ENCODE peak calls at places on chromosome 9, in ten cellular contexts. T is NCI-H1105 treated with DMSO at 0.1 percent for 48 hours; J is NCI-H774; C is HuH-7.5; V is uterus; S is activated CD4-positive, alpha-beta T cell treated with anti-CD3 and anti-CD28 coated beads, Interleukin-2, amount 50 U/mL, for 24 hours; R is breast epithelium; X is HCEC 1CT; F is AG08396; L is hippocampal formation. D is an unnamed sample.

GRCh38 chr9:76441551-76442322 is 17.2 kb upstream of the GCNT1 start:
- DNase-seq in R (no peak), T (no peak), C (no peak), S (no peak), J (no peak), V (no peak), L (no peak), F (peak; percentile 35), X (peak; percentile 78), D (no peak)

GRCh38 chr9:38144421-38144820 is 75.4 kb upstream of the SHB start:
- DNase-seq in T (no peak), F (peak; percentile 21), J (no peak), R (no peak), S (no peak), V (no peak), C (no peak), L (no peak), X (peak; percentile 19), D (no peak)

GRCh38 chr9:111994831-111995458 is 98.3 kb downstream of the UGCG start:
- DNase-seq in V (no peak), L (no peak), T (no peak), F (no peak), R (no peak), J (no peak), C (no peak), S (no peak), X (no peak), D (no peak)

GRCh38 chr9:125750656-125751035 is 3.5 kb downstream of the PBX3 start:
- DNase-seq in L (no peak), V (no peak), R (no peak), J (no peak), X (peak; percentile 66), F (peak; percentile 12), T (no peak), S (no peak), C (peak; percentile 25), D (no peak)

GRCh38 chr9:104090578-104090977 is 3.5 kb upstream of the SMC2 start:
- DNase-seq in T (peak; percentile 35), X (no peak), C (no peak), F (no peak), S (no peak), L (no peak), R (no peak), J (no peak), V (no peak), D (no peak)

GRCh38 chr9:137064027-137064879 is 6.1 kb downstream of the SAPCD2 start:
- DNase-seq in L (peak; percentile 25), R (no peak), C (peak; percentile 79), X (peak; percentile 56), T (peak; percentile 12), J (peak; percentile 77), F (peak; percentile 86), S (peak; percentile 57), V (peak; percentile 72), D (peak; percentile 74)

GRCh38 chr9:1235650-1236401 is 185.7 kb downstream of the DMRT2 start:
- DNase-seq in J (no peak), L (no peak), R (no peak), C (no peak), F (no peak), X (no peak), S (no peak), V (no peak), T (no peak), D (no peak)

GRCh38 chr9:133955821-133956411 is 36.2 kb downstream of the VAV2 start:
- DNase-seq in J (no peak), X (no peak), L (no peak), T (no peak), F (peak; percentile 58), S (no peak), V (no peak), R (no peak), C (no peak), D (no peak)

GRCh38 chr9:123044556-123044955 is 11.1 kb downstream of the GPR21 start:
- DNase-seq in V (no peak), X (peak; percentile 89), F (peak; percentile 29), S (no peak), L (no peak), R (no peak), T (no peak), J (no peak), C (no peak), D (no peak)

GRCh38 chr9:80147866-80148265 is 576.1 kb downstream of the TLE4 start:
- DNase-seq in C (no peak), L (no peak), V (no peak), F (no peak), R (no peak), J (no peak), T (no peak), X (no peak), S (no peak), D (no peak)

GRCh38 chr9:76351006-76351405 is 43.2 kb downstream of the RFK start:
- DNase-seq in S (no peak), C (no peak), X (no peak), F (no peak), R (no peak), V (no peak), T (no peak), L (no peak), J (no peak), D (no peak)

GRCh38 chr9:105713260-105713938 is 19.1 kb downstream of the TMEM38B start:
- DNase-seq in T (no peak), S (no peak), R (no peak), V (no peak), X (no peak), J (no peak), F (no peak), L (no peak), C (no peak), D (no peak)

GRCh38 chr9:123651273-123651672 is 278.7 kb downstream of the DENND1A start:
- DNase-seq in R (no peak), T (no peak), F (no peak), J (no peak), X (no peak), L (no peak), V (no peak), S (no peak), C (no peak), D (no peak)

GRCh38 chr9:84349706-84350105 is 9.1 kb upstream of the SLC28A3 start:
- DNase-seq in X (no peak), S (no peak), V (no peak), C (no peak), L (no peak), F (no peak), R (no peak), J (no peak), T (no peak), D (no peak)

GRCh38 chr9:33718987-33719386 is 76.4 kb upstream of the PRSS3 start:
- DNase-seq in C (no peak), L (no peak), F (no peak), J (no peak), X (peak; percentile 13), T (no peak), S (no peak), R (no peak), V (no peak), D (no peak)

GRCh38 chr9:105457560-105458294 is 9.9 kb downstream of the FSD1L start:
- DNase-seq in J (no peak), S (no peak), X (no peak), F (no peak), C (no peak), V (no peak), R (no peak), T (no peak), L (no peak), D (no peak)

GRCh38 chr9:127779136-127779981 is 893 bp upstream of the SH2D3C start:
- DNase-seq in V (no peak), X (no peak), T (no peak), F (no peak), J (no peak), R (no peak), S (peak; percentile 39), L (no peak), C (no peak), D (no peak)

GRCh38 chr9:111961575-111961974 is 65.0 kb downstream of the UGCG start:
- DNase-seq in S (no peak), F (no peak), T (peak; percentile 96), R (no peak), J (peak; percentile 92), X (no peak), L (no peak), C (no peak), V (no peak), D (no peak)

GRCh38 chr9:118651511-118651910 is 717.7 kb downstream of the BRINP1 start:
- DNase-seq in C (no peak), R (no peak), X (peak; percentile 74), S (no peak), F (no peak), T (no peak), V (no peak), J (no peak), L (no peak), D (no peak)

GRCh38 chr9:79013715-79014610 is 557.8 kb upstream of the TLE4 start:
- DNase-seq in J (no peak), S (no peak), T (no peak), L (no peak), F (no peak), C (no peak), R (no peak), X (peak; percentile 58), V (no peak), D (no peak)

GRCh38 chr9:131845286-131846011 is 105.6 kb upstream of the RAPGEF1 start:
- DNase-seq in F (no peak), T (no peak), S (no peak), V (no peak), L (no peak), C (no peak), R (no peak), J (no peak), X (no peak), D (no peak)

GRCh38 chr9:75274781-75275180 is 186.5 kb downstream of the OSTF1 start:
- DNase-seq in F (no peak), X (no peak), C (no peak), L (no peak), S (no peak), R (no peak), J (no peak), T (no peak), V (no peak), D (no peak)

GRCh38 chr9:114364123-114364522 is 23.7 kb downstream of the AKNA start:
- DNase-seq in J (no peak), V (no peak), T (no peak), R (no peak), S (no peak), C (no peak), F (peak; percentile 56), X (peak; percentile 88), L (no peak), D (no peak)

GRCh38 chr9:30349526-30350513 is 2034.6 kb upstream of the ACO1 start:
- DNase-seq in R (no peak), F (no peak), J (no peak), L (no peak), C (no peak), V (no peak), S (no peak), X (no peak), T (no peak), D (no peak)

GRCh38 chr9:120609636-120610035 is 29.7 kb upstream of the CDK5RAP2 start:
- DNase-seq in L (no peak), X (no peak), S (no peak), F (no peak), V (no peak), C (no peak), T (no peak), J (no peak), R (no peak), D (no peak)

GRCh38 chr9:77000330-77000729 is 19.1 kb upstream of the FOXB2 start:
- DNase-seq in L (no peak), J (no peak), X (no peak), F (no peak), T (no peak), V (no peak), R (no peak), C (no peak), S (no peak), D (no peak)

GRCh38 chr9:136634904-136635303 is 27.8 kb upstream of the EGFL7 start:
- DNase-seq in C (no peak), J (no peak), V (no peak), S (no peak), L (no peak), F (no peak), X (no peak), R (no peak), T (no peak), D (no peak)

GRCh38 chr9:33129251-33129885 is 37.8 kb downstream of the B4GALT1 start:
- DNase-seq in F (no peak), L (no peak), J (no peak), S (no peak), T (no peak), R (no peak), V (no peak), X (no peak), C (no peak), D (no peak)

D was measured in frontal cortex.